ENCODE peak calls at places on chromosome 22, in four cellular contexts. J, T, A and C are unnamed samples. For H3K4me1, the result is how much of the 10 kb centered on the place peaks cover.

GRCh38 chr22:34427436-34427835 is 507.2 kb upstream of the LARGE1 start:
- DNase-seq in J (no peak), T (no peak), A (no peak), C (no peak)

GRCh38 chr22:25774575-25775026 is 32.6 kb downstream of the MYO18B start:
- DNase-seq in J (no peak), T (no peak), A (peak), C (no peak)

GRCh38 chr22:26616650-26617049 is 1.2 kb downstream of the CRYBB1 start:
- DNase-seq in J (no peak), T (no peak), A (no peak), C (no peak)

GRCh38 chr22:44360686-44361381 is 48.1 kb upstream of the SHISAL1 start:
- DNase-seq in J (peak), T (no peak), A (peak), C (no peak)

GRCh38 chr22:43182726-43183125 is 4.2 kb downstream of the TTLL12 start:
- DNase-seq in J (no peak), T (no peak), A (no peak), C (no peak)

GRCh38 chr22:33188316-33188715 is 130.1 kb upstream of the SYN3 start:
- DNase-seq in J (no peak), T (no peak), A (no peak), C (no peak)

GRCh38 chr22:33116846-33117547 is 58.8 kb upstream of the SYN3 start:
- DNase-seq in J (no peak), T (no peak), A (peak), C (no peak)

GRCh38 chr22:28017859-28018258 is 98.8 kb upstream of the PITPNB start:
- DNase-seq in J (peak), T (no peak), A (no peak), C (no peak)

GRCh38 chr22:29325785-29326315 is 10.4 kb upstream of the RASL10A start:
- DNase-seq in J (no peak), T (no peak), A (no peak), C (no peak)

GRCh38 chr22:37113757-37114156 is 4.2 kb upstream of the TMPRSS6 start:
- DNase-seq in J (no peak), T (no peak), A (no peak), C (no peak)

GRCh38 chr22:35530700-35531099 is 9.9 kb upstream of the RASD2 start:
- DNase-seq in J (no peak), T (no peak), A (no peak), C (no peak)

GRCh38 chr22:30310881-30311771 is 15.6 kb downstream of the TBC1D10A start:
- DNase-seq in J (peak), T (peak), A (peak), C (no peak)

GRCh38 chr22:25236417-25236816 is 17.0 kb downstream of the CRYBB2 start:
- DNase-seq in J (no peak), T (no peak), A (no peak), C (no peak)

GRCh38 chr22:27792452-27793165 is 8.9 kb downstream of the MN1 start:
- DNase-seq in J (no peak), T (no peak), A (peak), C (no peak)

GRCh38 chr22:24483966-24484545 is 11.1 kb upstream of the UPB1 start:
- DNase-seq in J (no peak), T (no peak), A (peak), C (no peak)

GRCh38 chr22:37476389-37477329 is 9.5 kb downstream of the MFNG start:
- DNase-seq in J (no peak), T (no peak), A (no peak), C (no peak)

GRCh38 chr22:23240639-23241389 is 60.5 kb downstream of the BCR start:
- DNase-seq in J (no peak), T (no peak), A (no peak), C (no peak)

GRCh38 chr22:47396515-47396914 is 634.1 kb downstream of the TBC1D22A start:
- DNase-seq in J (no peak), T (no peak), A (no peak), C (no peak)

GRCh38 chr22:46089426-46090041 is 60.8 kb upstream of the PPARA start:
- DNase-seq in J (peak), T (no peak), A (no peak), C (no peak)

GRCh38 chr22:46086577-46087335 is 63.6 kb upstream of the PPARA start:
- DNase-seq in J (peak), T (no peak), A (no peak), C (no peak)

GRCh38 chr22:46088541-46089311 is 61.6 kb upstream of the PPARA start:
- DNase-seq in J (peak), T (no peak), A (peak), C (no peak)

GRCh38 chr22:46087336-46087690 is 63.0 kb upstream of the PPARA start:
- DNase-seq in J (no peak), T (no peak), A (no peak), C (no peak)

GRCh38 chr22:46087816-46088277 is 62.5 kb upstream of the PPARA start:
- DNase-seq in J (peak), T (peak), A (peak), C (no peak)
- H3K4me3 ChIP-seq in J (peak), T (peak), A (peak), C (no peak)

GRCh38 chr22:39098576-39098975 is 1.5 kb downstream of the APOBEC3H start:
- DNase-seq in J (no peak), T (no peak), A (no peak), C (no peak)
- H3K4me1 ChIP-seq in J (under half), T (under half), A (under half), C (half or more)

GRCh38 chr22:50138988-50139387 is 31.5 kb upstream of the PANX2 start:
- DNase-seq in J (no peak), T (no peak), A (no peak), C (no peak)
- H3K4me3 ChIP-seq in J (no peak), T (no peak), A (no peak), C (no peak)

GRCh38 chr22:45877036-45877380 is 100.0 kb downstream of the WNT7B start:
- DNase-seq in J (peak), T (no peak), A (no peak), C (no peak)

GRCh38 chr22:45877651-45878050 is 99.3 kb downstream of the WNT7B start:
- DNase-seq in J (peak), T (no peak), A (no peak), C (no peak)

GRCh38 chr22:45878901-45879551 is 97.9 kb downstream of the WNT7B start:
- DNase-seq in J (peak), T (no peak), A (no peak), C (no peak)

GRCh38 chr22:45879552-45879949 is 97.4 kb downstream of the WNT7B start:
- DNase-seq in J (no peak), T (peak), A (no peak), C (no peak)

DNA sequence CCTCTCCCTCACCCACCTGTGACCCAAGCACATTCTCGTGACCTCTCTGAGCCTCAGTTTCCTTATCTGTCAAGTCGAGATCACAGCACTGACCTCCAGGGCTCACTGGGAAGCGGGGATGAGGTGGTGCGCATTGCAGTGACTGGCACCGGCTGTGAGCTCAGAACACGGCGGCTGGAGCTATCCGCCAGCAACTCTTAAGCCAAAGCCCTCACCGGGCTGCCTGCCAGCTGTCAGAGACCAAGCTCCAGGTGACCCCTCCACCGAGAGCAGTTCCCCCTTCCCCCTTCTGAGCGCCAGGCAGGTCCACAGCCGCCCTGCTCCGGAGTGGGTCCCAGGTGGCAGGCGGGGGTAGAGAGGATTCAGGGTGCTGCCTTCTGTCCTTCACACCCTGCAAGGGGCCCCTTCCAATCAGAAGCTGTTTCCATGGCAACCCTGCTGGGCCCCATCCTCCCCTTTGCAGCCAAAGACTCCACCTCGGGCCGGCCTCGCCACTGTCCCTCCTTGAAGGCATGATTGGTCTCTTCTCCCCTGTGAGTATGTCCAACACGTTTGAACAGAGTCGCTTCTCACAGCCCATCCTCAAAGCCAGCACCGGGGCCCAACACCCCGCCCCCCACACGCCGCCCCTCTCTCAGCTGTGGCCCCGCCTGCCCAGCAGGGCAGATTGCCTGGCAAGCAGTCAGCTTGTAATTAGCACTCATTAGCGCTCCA is 98.8 kb downstream of the WNT7B start:
- DNase-seq in J (peak), T (no peak), A (no peak), C (no peak)
- H3K4me1 ChIP-seq in J (under half), T (under half), A (under half), C (under half)

GRCh38 chr22:39315389-39315788 is 4.0 kb downstream of the RPL3 start:
- DNase-seq in J (no peak), T (no peak), A (no peak), C (no peak)

GRCh38 chr22:39317084-39317755 is 2.2 kb downstream of the RPL3 start:
- DNase-seq in J (peak), T (no peak), A (no peak), C (no peak)

GRCh38 chr22:39318507-39319283 is 728 bp downstream of the RPL3 start:
- DNase-seq in J (no peak), T (no peak), A (peak), C (no peak)

GRCh38 chr22:39317756-39318506 is 1.5 kb downstream of the RPL3 start:
- DNase-seq in J (no peak), T (no peak), A (peak), C (no peak)

DNA sequence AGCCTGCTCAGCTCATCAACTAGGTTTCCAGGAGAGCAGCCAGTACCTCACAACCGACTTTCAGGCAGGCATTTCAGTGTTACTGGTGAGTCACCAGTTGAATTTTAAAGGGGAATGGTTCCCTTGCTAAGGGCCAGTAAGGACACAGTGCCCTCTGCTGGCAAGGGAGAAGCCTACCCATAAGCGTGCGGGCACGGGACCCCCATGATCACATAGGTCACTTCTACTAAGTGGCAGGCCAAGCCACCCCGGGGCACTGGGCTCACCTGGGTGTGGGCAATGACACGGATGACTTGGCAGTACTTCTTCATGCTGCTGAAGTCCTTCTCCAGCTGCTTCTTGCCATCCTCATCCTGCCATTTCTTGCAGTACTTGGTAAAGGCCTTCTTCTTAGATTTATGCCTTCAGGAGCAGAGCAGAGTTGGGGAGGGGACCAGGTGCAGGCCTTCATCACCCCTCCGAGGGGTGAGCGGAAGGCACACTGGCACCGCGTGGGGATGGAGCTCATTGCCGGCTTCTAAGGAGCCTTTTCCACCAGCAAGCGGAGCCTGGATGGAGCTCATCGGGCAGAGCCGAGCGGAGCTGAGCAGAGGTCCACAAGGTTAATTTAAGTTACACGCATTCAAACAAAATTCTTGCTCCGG is 2.9 kb downstream of the RPL3 start:
- DNase-seq in J (peak), T (peak), A (peak), C (peak)
- H3K4me3 ChIP-seq in J (peak), T (peak), A (peak), C (peak)